ENCODE peak calls at places on chromosomes 7 and 10, in ten cellular contexts. One of them, this sample, is unnamed.

GRCh38 chr7:32290015-32290414 is 200.2 kb downstream of the LSM5 start:
- DNase-seq in iPS DF 6.9: no peak
- DNase-seq in prostate gland: no peak
- DNase-seq in Peyer's patch: no peak
- DNase-seq in lung: peak; percentile 30
- DNase-seq in AG04450: no peak
- DNase-seq in heart right ventricle: peak; percentile 62
- DNase-seq in Panc1: no peak
- DNase-seq in naive thymus-derived CD4-positive, alpha-beta T cell: no peak
- DNase-seq in heart left ventricle: peak; percentile 61
- DNase-seq in this sample: no peak

GRCh38 chr10:93436577-93436976 is 45.6 kb downstream of the MYOF start:
- DNase-seq in Peyer's patch: no peak
- DNase-seq in naive thymus-derived CD4-positive, alpha-beta T cell: no peak
- DNase-seq in Panc1: no peak
- DNase-seq in iPS DF 6.9: no peak
- DNase-seq in heart left ventricle: peak; percentile 62
- DNase-seq in AG04450: peak; percentile 84
- DNase-seq in heart right ventricle: peak; percentile 70
- DNase-seq in prostate gland: no peak
- DNase-seq in lung: no peak
- DNase-seq in this sample: no peak

GRCh38 chr7:119861385-119861784 is 411.6 kb upstream of the KCND2 start:
- DNase-seq in heart right ventricle: no peak
- DNase-seq in prostate gland: no peak
- DNase-seq in iPS DF 6.9: no peak
- DNase-seq in AG04450: no peak
- DNase-seq in Panc1: no peak
- DNase-seq in lung: no peak
- DNase-seq in naive thymus-derived CD4-positive, alpha-beta T cell: no peak
- DNase-seq in heart left ventricle: no peak
- DNase-seq in Peyer's patch: no peak
- DNase-seq in this sample: no peak

GRCh38 chr10:13399236-13399635 is 51.1 kb upstream of the SEPHS1 start:
- DNase-seq in lung: no peak
- DNase-seq in heart left ventricle: no peak
- DNase-seq in iPS DF 6.9: no peak
- DNase-seq in heart right ventricle: no peak
- DNase-seq in prostate gland: no peak
- DNase-seq in AG04450: no peak
- DNase-seq in naive thymus-derived CD4-positive, alpha-beta T cell: no peak
- DNase-seq in Peyer's patch: no peak
- DNase-seq in Panc1: no peak
- DNase-seq in this sample: no peak

GRCh38 chr10:5449823-5450222 is 37.5 kb downstream of the NET1 start:
- DNase-seq in naive thymus-derived CD4-positive, alpha-beta T cell: no peak
- DNase-seq in AG04450: peak; percentile 52
- DNase-seq in Panc1: no peak
- DNase-seq in lung: no peak
- DNase-seq in heart left ventricle: no peak
- DNase-seq in iPS DF 6.9: no peak
- DNase-seq in heart right ventricle: no peak
- DNase-seq in prostate gland: no peak
- DNase-seq in Peyer's patch: no peak
- DNase-seq in this sample: no peak

GRCh38 chr7:3239291-3239691 is 61.8 kb upstream of the SDK1 start:
- DNase-seq in lung: no peak
- DNase-seq in Peyer's patch: no peak
- DNase-seq in prostate gland: peak; percentile 69
- DNase-seq in Panc1: no peak
- DNase-seq in naive thymus-derived CD4-positive, alpha-beta T cell: no peak
- DNase-seq in heart right ventricle: no peak
- DNase-seq in AG04450: no peak
- DNase-seq in heart left ventricle: no peak
- DNase-seq in iPS DF 6.9: no peak
- DNase-seq in this sample: no peak

GRCh38 chr10:74909665-74910064 is 83.3 kb downstream of the KAT6B start:
- DNase-seq in naive thymus-derived CD4-positive, alpha-beta T cell: no peak
- DNase-seq in lung: no peak
- DNase-seq in heart right ventricle: no peak
- DNase-seq in Peyer's patch: no peak
- DNase-seq in prostate gland: no peak
- DNase-seq in Panc1: no peak
- DNase-seq in AG04450: no peak
- DNase-seq in iPS DF 6.9: no peak
- DNase-seq in heart left ventricle: no peak
- DNase-seq in this sample: no peak

GRCh38 chr7:11373546-11374142 is 400.0 kb downstream of the PHF14 start:
- DNase-seq in lung: no peak
- DNase-seq in prostate gland: no peak
- DNase-seq in iPS DF 6.9: no peak
- DNase-seq in Panc1: peak; percentile 7
- DNase-seq in AG04450: no peak
- DNase-seq in Peyer's patch: no peak
- DNase-seq in heart right ventricle: no peak
- DNase-seq in naive thymus-derived CD4-positive, alpha-beta T cell: no peak
- DNase-seq in heart left ventricle: no peak
- DNase-seq in this sample: no peak

GRCh38 chr10:96695366-96695765 is 24.9 kb downstream of the PIK3AP1 start:
- DNase-seq in heart right ventricle: no peak
- DNase-seq in naive thymus-derived CD4-positive, alpha-beta T cell: no peak
- DNase-seq in prostate gland: no peak
- DNase-seq in AG04450: no peak
- DNase-seq in heart left ventricle: no peak
- DNase-seq in Peyer's patch: no peak
- DNase-seq in Panc1: no peak
- DNase-seq in lung: no peak
- DNase-seq in iPS DF 6.9: no peak
- DNase-seq in this sample: no peak

GRCh38 chr10:114538544-114538906 is 119.5 kb downstream of the ABLIM1 start:
- DNase-seq in heart right ventricle: no peak
- DNase-seq in Panc1: no peak
- DNase-seq in prostate gland: peak; percentile 19
- DNase-seq in lung: no peak
- DNase-seq in Peyer's patch: peak; percentile 88
- DNase-seq in naive thymus-derived CD4-positive, alpha-beta T cell: peak; percentile 55
- DNase-seq in iPS DF 6.9: no peak
- DNase-seq in AG04450: no peak
- DNase-seq in heart left ventricle: no peak
- DNase-seq in this sample: no peak

GRCh38 chr10:10803273-10803672 is 214.4 kb upstream of the CELF2 start:
- DNase-seq in AG04450: no peak
- DNase-seq in iPS DF 6.9: no peak
- DNase-seq in heart right ventricle: peak; percentile 67
- DNase-seq in prostate gland: no peak
- DNase-seq in naive thymus-derived CD4-positive, alpha-beta T cell: no peak
- DNase-seq in lung: no peak
- DNase-seq in heart left ventricle: peak; percentile 57
- DNase-seq in Peyer's patch: no peak
- DNase-seq in Panc1: no peak
- DNase-seq in this sample: no peak

GRCh38 chr10:110842305-110842952 is 29.3 kb upstream of the PDCD4 start:
- DNase-seq in Panc1: no peak
- DNase-seq in prostate gland: no peak
- DNase-seq in AG04450: no peak
- DNase-seq in heart left ventricle: no peak
- DNase-seq in lung: no peak
- DNase-seq in iPS DF 6.9: no peak
- DNase-seq in naive thymus-derived CD4-positive, alpha-beta T cell: no peak
- DNase-seq in Peyer's patch: no peak
- DNase-seq in heart right ventricle: no peak
- DNase-seq in this sample: no peak
- H3K27ac ChIP-seq in Panc1: no peak overlapping the region
- H3K27ac ChIP-seq in prostate gland: no peak overlapping the region
- H3K27ac ChIP-seq in AG04450: no peak overlapping the region
- H3K27ac ChIP-seq in heart left ventricle: no peak overlapping the region
- H3K27ac ChIP-seq in lung: no peak overlapping the region
- H3K27ac ChIP-seq in iPS DF 6.9: no peak overlapping the region
- H3K27ac ChIP-seq in naive thymus-derived CD4-positive, alpha-beta T cell: peak overlapping the region; percentile 40
- H3K27ac ChIP-seq in Peyer's patch: peak overlapping the region; percentile 75
- H3K27ac ChIP-seq in heart right ventricle: no peak overlapping the region
- H3K27ac ChIP-seq in this sample: peak overlapping the region; percentile 60

DNA sequence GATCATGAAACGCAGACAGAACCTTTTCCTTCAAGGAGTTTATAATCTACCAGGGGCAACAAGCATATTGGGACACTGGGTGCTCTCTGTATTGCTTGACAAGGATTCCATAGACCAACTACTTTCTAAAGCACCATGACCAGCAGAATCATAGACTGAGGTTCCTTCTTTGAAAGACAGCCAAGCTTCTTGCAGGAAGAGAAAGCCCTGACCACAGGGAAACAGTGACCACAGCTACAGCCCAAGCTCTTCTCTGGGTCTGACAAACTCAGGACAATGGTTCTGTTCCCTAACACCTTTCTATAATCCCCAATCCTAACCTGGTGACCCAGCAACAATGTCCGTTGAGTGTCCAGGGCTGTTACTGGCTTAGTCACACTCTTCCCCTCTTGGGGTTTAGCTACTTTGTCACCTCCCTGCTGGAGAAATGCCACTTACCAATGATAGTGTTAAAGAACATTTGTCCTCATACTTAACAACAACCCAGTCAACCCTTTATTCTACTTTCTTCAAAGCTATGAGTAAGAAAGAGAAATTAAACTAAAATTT is 155.7 kb downstream of the JAZF1 start:
- DNase-seq in iPS DF 6.9: no peak
- DNase-seq in AG04450: no peak
- DNase-seq in prostate gland: no peak
- DNase-seq in heart right ventricle: no peak
- DNase-seq in Peyer's patch: no peak
- DNase-seq in naive thymus-derived CD4-positive, alpha-beta T cell: no peak
- DNase-seq in Panc1: no peak
- DNase-seq in heart left ventricle: no peak
- DNase-seq in lung: no peak
- DNase-seq in this sample: no peak
- H3K27ac ChIP-seq in iPS DF 6.9: no peak overlapping the region
- H3K27ac ChIP-seq in AG04450: no peak overlapping the region
- H3K27ac ChIP-seq in prostate gland: no peak overlapping the region
- H3K27ac ChIP-seq in heart right ventricle: no peak overlapping the region
- H3K27ac ChIP-seq in Peyer's patch: no peak overlapping the region
- H3K27ac ChIP-seq in naive thymus-derived CD4-positive, alpha-beta T cell: no peak overlapping the region
- H3K27ac ChIP-seq in Panc1: peak overlapping the region; percentile 5
- H3K27ac ChIP-seq in heart left ventricle: no peak overlapping the region
- H3K27ac ChIP-seq in lung: no peak overlapping the region
- H3K27ac ChIP-seq in this sample: no peak overlapping the region

GRCh38 chr10:106577756-106578155 is 586.8 kb downstream of the SORCS1 start:
- DNase-seq in Panc1: no peak
- DNase-seq in prostate gland: no peak
- DNase-seq in AG04450: no peak
- DNase-seq in heart right ventricle: no peak
- DNase-seq in naive thymus-derived CD4-positive, alpha-beta T cell: no peak
- DNase-seq in iPS DF 6.9: no peak
- DNase-seq in heart left ventricle: no peak
- DNase-seq in lung: no peak
- DNase-seq in Peyer's patch: no peak
- DNase-seq in this sample: no peak
- H3K27ac ChIP-seq in Panc1: no peak overlapping the region
- H3K27ac ChIP-seq in prostate gland: no peak overlapping the region
- H3K27ac ChIP-seq in AG04450: no peak overlapping the region
- H3K27ac ChIP-seq in heart right ventricle: no peak overlapping the region
- H3K27ac ChIP-seq in naive thymus-derived CD4-positive, alpha-beta T cell: no peak overlapping the region
- H3K27ac ChIP-seq in iPS DF 6.9: no peak overlapping the region
- H3K27ac ChIP-seq in heart left ventricle: no peak overlapping the region
- H3K27ac ChIP-seq in lung: no peak overlapping the region
- H3K27ac ChIP-seq in Peyer's patch: no peak overlapping the region
- H3K27ac ChIP-seq in this sample: no peak overlapping the region

GRCh38 chr10:17353568-17353967 is 100.8 kb downstream of the ST8SIA6 start:
- DNase-seq in Panc1: no peak
- DNase-seq in Peyer's patch: no peak
- DNase-seq in prostate gland: no peak
- DNase-seq in AG04450: no peak
- DNase-seq in lung: no peak
- DNase-seq in heart left ventricle: no peak
- DNase-seq in heart right ventricle: no peak
- DNase-seq in naive thymus-derived CD4-positive, alpha-beta T cell: no peak
- DNase-seq in iPS DF 6.9: no peak
- DNase-seq in this sample: no peak
- H3K27ac ChIP-seq in Panc1: no peak overlapping the region
- H3K27ac ChIP-seq in Peyer's patch: no peak overlapping the region
- H3K27ac ChIP-seq in prostate gland: no peak overlapping the region
- H3K27ac ChIP-seq in AG04450: no peak overlapping the region
- H3K27ac ChIP-seq in lung: no peak overlapping the region
- H3K27ac ChIP-seq in heart left ventricle: no peak overlapping the region
- H3K27ac ChIP-seq in heart right ventricle: no peak overlapping the region
- H3K27ac ChIP-seq in naive thymus-derived CD4-positive, alpha-beta T cell: no peak overlapping the region
- H3K27ac ChIP-seq in iPS DF 6.9: no peak overlapping the region
- H3K27ac ChIP-seq in this sample: no peak overlapping the region

DNA sequence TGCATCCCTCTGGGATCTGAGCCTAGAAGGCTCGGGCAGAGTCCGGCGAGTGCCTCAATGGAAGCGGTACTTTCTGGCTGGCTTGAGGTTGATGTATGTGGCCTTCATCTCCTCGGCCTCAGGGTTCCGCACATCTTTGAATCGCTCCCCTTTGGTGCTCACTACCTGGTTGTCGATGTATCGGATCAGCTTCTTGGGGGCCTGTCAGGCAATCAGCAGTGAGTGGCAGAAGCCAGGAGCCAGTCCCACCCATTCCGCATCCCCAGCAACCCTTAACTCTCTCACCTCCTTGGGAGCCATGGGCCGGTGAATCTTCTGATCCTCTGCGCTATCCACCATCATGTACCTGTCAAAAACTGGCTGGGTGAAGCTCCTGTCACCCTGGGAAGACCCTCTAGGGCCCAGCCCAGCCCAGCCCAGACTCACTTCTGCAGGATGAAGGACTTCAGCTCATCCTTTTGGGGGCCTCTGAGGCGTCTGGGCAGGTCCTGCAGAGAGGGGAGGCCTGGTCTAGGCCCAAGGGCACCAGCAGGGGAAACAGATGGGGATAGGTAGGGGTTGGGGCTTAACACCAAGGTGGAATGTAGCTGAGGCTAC is 2.8 kb downstream of the FBXL15 start:
- DNase-seq in lung: no peak
- DNase-seq in heart right ventricle: no peak
- DNase-seq in Peyer's patch: no peak
- DNase-seq in naive thymus-derived CD4-positive, alpha-beta T cell: no peak
- DNase-seq in Panc1: no peak
- DNase-seq in prostate gland: no peak
- DNase-seq in heart left ventricle: no peak
- DNase-seq in iPS DF 6.9: no peak
- DNase-seq in AG04450: no peak
- DNase-seq in this sample: no peak
- H3K27ac ChIP-seq in lung: peak overlapping the region; percentile 89
- H3K27ac ChIP-seq in heart right ventricle: no peak overlapping the region
- H3K27ac ChIP-seq in Peyer's patch: no peak overlapping the region
- H3K27ac ChIP-seq in naive thymus-derived CD4-positive, alpha-beta T cell: no peak overlapping the region
- H3K27ac ChIP-seq in Panc1: no peak overlapping the region
- H3K27ac ChIP-seq in prostate gland: no peak overlapping the region
- H3K27ac ChIP-seq in heart left ventricle: no peak overlapping the region
- H3K27ac ChIP-seq in iPS DF 6.9: no peak overlapping the region
- H3K27ac ChIP-seq in AG04450: no peak overlapping the region
- H3K27ac ChIP-seq in this sample: no peak overlapping the region

GRCh38 chr7:37229381-37229780 is 219.3 kb downstream of the ELMO1 start:
- DNase-seq in heart right ventricle: no peak
- DNase-seq in Peyer's patch: no peak
- DNase-seq in naive thymus-derived CD4-positive, alpha-beta T cell: no peak
- DNase-seq in heart left ventricle: no peak
- DNase-seq in prostate gland: no peak
- DNase-seq in iPS DF 6.9: no peak
- DNase-seq in lung: no peak
- DNase-seq in AG04450: no peak
- DNase-seq in Panc1: no peak
- DNase-seq in this sample: no peak
- H3K27ac ChIP-seq in heart right ventricle: no peak overlapping the region
- H3K27ac ChIP-seq in Peyer's patch: no peak overlapping the region
- H3K27ac ChIP-seq in naive thymus-derived CD4-positive, alpha-beta T cell: no peak overlapping the region
- H3K27ac ChIP-seq in heart left ventricle: no peak overlapping the region
- H3K27ac ChIP-seq in prostate gland: no peak overlapping the region
- H3K27ac ChIP-seq in iPS DF 6.9: no peak overlapping the region
- H3K27ac ChIP-seq in lung: no peak overlapping the region
- H3K27ac ChIP-seq in AG04450: no peak overlapping the region
- H3K27ac ChIP-seq in Panc1: no peak overlapping the region
- H3K27ac ChIP-seq in this sample: no peak overlapping the region

This sample was measured in suprapubic skin.